ENCODE peak calls at places on chromosomes 6 and 20, in seven cellular contexts. One of them, this sample, is unnamed.

GRCh38 chr6:39901670-39902069 is 32.6 kb downstream of the MOCS1 start:
- DNase-seq in sigmoid colon: peak; percentile 61
- DNase-seq in Peyer's patch: no peak
- DNase-seq in spleen: peak; percentile 63
- DNase-seq in heart left ventricle: no peak
- DNase-seq in adrenal gland: no peak
- DNase-seq in HCT116: no peak
- DNase-seq in this sample: no peak

GRCh38 chr6:119328866-119329806 is 20.4 kb downstream of the MAN1A1 start:
- DNase-seq in spleen: no peak
- DNase-seq in Peyer's patch: no peak
- DNase-seq in adrenal gland: no peak
- DNase-seq in heart left ventricle: no peak
- DNase-seq in sigmoid colon: no peak
- DNase-seq in HCT116: no peak
- DNase-seq in this sample: no peak

GRCh38 chr20:53579581-53580375 is 13.9 kb downstream of the ZNF217 start:
- DNase-seq in sigmoid colon: no peak
- DNase-seq in HCT116: no peak
- DNase-seq in spleen: no peak
- DNase-seq in Peyer's patch: peak; percentile 46
- DNase-seq in heart left ventricle: no peak
- DNase-seq in adrenal gland: no peak
- DNase-seq in this sample: no peak

GRCh38 chr6:150006961-150007464 is 18.3 kb downstream of the RAET1L start:
- DNase-seq in HCT116: no peak
- DNase-seq in heart left ventricle: no peak
- DNase-seq in adrenal gland: no peak
- DNase-seq in spleen: peak; percentile 70
- DNase-seq in Peyer's patch: no peak
- DNase-seq in sigmoid colon: no peak
- DNase-seq in this sample: no peak

GRCh38 chr6:40348591-40348990 is 238.6 kb downstream of the LRFN2 start:
- DNase-seq in adrenal gland: no peak
- DNase-seq in HCT116: no peak
- DNase-seq in Peyer's patch: no peak
- DNase-seq in spleen: no peak
- DNase-seq in sigmoid colon: peak; percentile 15
- DNase-seq in heart left ventricle: peak; percentile 9
- DNase-seq in this sample: no peak

GRCh38 chr6:18226451-18226850 is 37.9 kb downstream of the DEK start:
- DNase-seq in spleen: no peak
- DNase-seq in HCT116: no peak
- DNase-seq in Peyer's patch: no peak
- DNase-seq in sigmoid colon: no peak
- DNase-seq in adrenal gland: no peak
- DNase-seq in heart left ventricle: no peak
- DNase-seq in this sample: no peak

GRCh38 chr20:38013891-38014290 is 19.4 kb downstream of the TTI1 start:
- DNase-seq in spleen: no peak
- DNase-seq in heart left ventricle: no peak
- DNase-seq in Peyer's patch: no peak
- DNase-seq in HCT116: no peak
- DNase-seq in adrenal gland: no peak
- DNase-seq in sigmoid colon: no peak
- DNase-seq in this sample: no peak

GRCh38 chr6:150275489-150275888 is 93.3 kb upstream of the IYD start:
- DNase-seq in heart left ventricle: no peak
- DNase-seq in HCT116: no peak
- DNase-seq in spleen: no peak
- DNase-seq in sigmoid colon: no peak
- DNase-seq in Peyer's patch: no peak
- DNase-seq in adrenal gland: no peak
- DNase-seq in this sample: no peak

GRCh38 chr6:151440930-151441329 is 11.0 kb downstream of the RMND1 start:
- DNase-seq in Peyer's patch: no peak
- DNase-seq in adrenal gland: no peak
- DNase-seq in spleen: no peak
- DNase-seq in heart left ventricle: no peak
- DNase-seq in sigmoid colon: no peak
- DNase-seq in HCT116: no peak
- DNase-seq in this sample: no peak

GRCh38 chr6:54801669-54802068 is 44.9 kb upstream of the FAM83B start:
- DNase-seq in adrenal gland: no peak
- DNase-seq in Peyer's patch: no peak
- DNase-seq in sigmoid colon: no peak
- DNase-seq in HCT116: peak; percentile 83
- DNase-seq in spleen: no peak
- DNase-seq in heart left ventricle: no peak
- DNase-seq in this sample: no peak

GRCh38 chr6:16276991-16277981 is 38.9 kb downstream of the GMPR start:
- DNase-seq in spleen: no peak
- DNase-seq in Peyer's patch: no peak
- DNase-seq in adrenal gland: peak; percentile 51
- DNase-seq in sigmoid colon: peak; percentile 72
- DNase-seq in HCT116: peak; percentile 83
- DNase-seq in heart left ventricle: peak; percentile 74
- DNase-seq in this sample: peak; percentile 17

GRCh38 chr20:57326667-57327455 is 2.7 kb upstream of the SPO11 start:
- DNase-seq in Peyer's patch: no peak
- DNase-seq in spleen: no peak
- DNase-seq in HCT116: peak; percentile 33
- DNase-seq in heart left ventricle: no peak
- DNase-seq in sigmoid colon: no peak
- DNase-seq in adrenal gland: no peak
- DNase-seq in this sample: no peak

GRCh38 chr20:32019156-32019510 is 8.9 kb downstream of the CCM2L start:
- DNase-seq in HCT116: no peak
- DNase-seq in adrenal gland: no peak
- DNase-seq in sigmoid colon: no peak
- DNase-seq in spleen: no peak
- DNase-seq in heart left ventricle: no peak
- DNase-seq in Peyer's patch: no peak
- DNase-seq in this sample: no peak

GRCh38 chr6:127120109-127120786 is 1.8 kb downstream of the RSPO3 start:
- DNase-seq in spleen: no peak
- DNase-seq in Peyer's patch: no peak
- DNase-seq in adrenal gland: no peak
- DNase-seq in sigmoid colon: peak; percentile 65
- DNase-seq in heart left ventricle: no peak
- DNase-seq in HCT116: no peak
- DNase-seq in this sample: no peak

GRCh38 chr6:83735461-83735860 is 26.6 kb upstream of the SNAP91 start:
- DNase-seq in sigmoid colon: no peak
- DNase-seq in HCT116: no peak
- DNase-seq in spleen: no peak
- DNase-seq in Peyer's patch: no peak
- DNase-seq in adrenal gland: no peak
- DNase-seq in heart left ventricle: no peak
- DNase-seq in this sample: no peak

GRCh38 chr20:46002008-46002407 is 6.7 kb upstream of the MMP9 start:
- DNase-seq in spleen: no peak
- DNase-seq in sigmoid colon: peak; percentile 12
- DNase-seq in Peyer's patch: no peak
- DNase-seq in adrenal gland: no peak
- DNase-seq in heart left ventricle: no peak
- DNase-seq in HCT116: no peak
- DNase-seq in this sample: no peak
- H3K27me3 ChIP-seq in spleen: no peaks in the 10 kb centered on the region
- H3K27me3 ChIP-seq in sigmoid colon: no peaks in the 10 kb centered on the region
- H3K27me3 ChIP-seq in Peyer's patch: no peaks in the 10 kb centered on the region
- H3K27me3 ChIP-seq in adrenal gland: peaks cover 16% of the 10 kb centered on the region
- H3K27me3 ChIP-seq in heart left ventricle: peaks cover 16% of the 10 kb centered on the region
- H3K27me3 ChIP-seq in HCT116: peaks cover 5% of the 10 kb centered on the region
- H3K27me3 ChIP-seq in this sample: peaks cover 3% of the 10 kb centered on the region

DNA sequence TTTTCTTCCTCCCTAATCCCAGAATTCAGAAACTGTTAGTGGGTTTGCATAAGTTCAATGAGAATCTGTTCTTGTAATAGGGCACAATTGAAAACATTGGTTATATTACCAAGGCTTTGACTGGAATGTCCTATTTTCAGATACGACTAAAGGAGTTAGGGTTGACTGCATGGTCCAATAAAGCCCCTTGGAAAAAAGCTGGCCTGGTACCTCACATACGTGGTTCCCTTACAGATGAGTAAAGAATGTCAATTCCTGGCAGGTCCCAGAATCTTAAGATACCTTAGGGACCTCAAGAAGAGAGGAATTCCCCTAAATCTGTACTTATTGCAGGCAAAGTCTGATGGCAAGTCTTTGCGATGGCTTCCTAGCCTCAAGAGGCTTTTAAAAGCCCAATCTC is 4.6 kb downstream of the PPDPF start:
- DNase-seq in sigmoid colon: no peak
- DNase-seq in Peyer's patch: no peak
- DNase-seq in HCT116: no peak
- DNase-seq in heart left ventricle: no peak
- DNase-seq in adrenal gland: no peak
- DNase-seq in spleen: no peak
- DNase-seq in this sample: no peak
- TF ChIP-seq POLR2A in sigmoid colon: no peak
- TF ChIP-seq POLR2A in Peyer's patch: no peak
- TF ChIP-seq POLR2A in HCT116: no peak
- TF ChIP-seq POLR2A in heart left ventricle: no peak
- TF ChIP-seq POLR2A in adrenal gland: no peak
- TF ChIP-seq POLR2A in spleen: no peak
- TF ChIP-seq POLR2A in this sample: no peak

DNA sequence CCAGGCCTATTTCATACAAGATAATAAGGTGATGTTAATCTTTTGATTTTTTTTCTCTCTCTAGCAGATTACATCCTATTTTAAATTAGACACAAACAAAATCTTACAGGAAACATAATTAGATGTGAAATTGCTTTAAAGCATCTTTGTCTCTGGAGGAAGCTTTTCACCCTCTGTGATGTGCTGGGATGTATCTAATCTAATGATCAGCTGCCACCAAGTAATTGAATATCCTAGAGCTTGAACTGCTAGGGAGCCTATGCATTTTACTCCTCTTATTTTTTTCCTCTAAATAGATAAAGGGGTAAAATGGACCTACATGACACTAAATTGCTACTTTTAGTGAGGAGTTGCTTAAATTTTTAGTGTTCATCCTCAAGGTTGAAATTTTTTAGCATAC is 165.6 kb downstream of the MANEA start:
- DNase-seq in adrenal gland: no peak
- DNase-seq in spleen: no peak
- DNase-seq in Peyer's patch: no peak
- DNase-seq in HCT116: no peak
- DNase-seq in heart left ventricle: no peak
- DNase-seq in sigmoid colon: no peak
- DNase-seq in this sample: no peak
- H3K27me3 ChIP-seq in adrenal gland: no peaks in the 10 kb centered on the region
- H3K27me3 ChIP-seq in spleen: no peaks in the 10 kb centered on the region
- H3K27me3 ChIP-seq in Peyer's patch: no peaks in the 10 kb centered on the region
- H3K27me3 ChIP-seq in HCT116: no peaks in the 10 kb centered on the region
- H3K27me3 ChIP-seq in heart left ventricle: no peaks in the 10 kb centered on the region
- H3K27me3 ChIP-seq in sigmoid colon: no peaks in the 10 kb centered on the region
- H3K27me3 ChIP-seq in this sample: no peaks in the 10 kb centered on the region

DNA sequence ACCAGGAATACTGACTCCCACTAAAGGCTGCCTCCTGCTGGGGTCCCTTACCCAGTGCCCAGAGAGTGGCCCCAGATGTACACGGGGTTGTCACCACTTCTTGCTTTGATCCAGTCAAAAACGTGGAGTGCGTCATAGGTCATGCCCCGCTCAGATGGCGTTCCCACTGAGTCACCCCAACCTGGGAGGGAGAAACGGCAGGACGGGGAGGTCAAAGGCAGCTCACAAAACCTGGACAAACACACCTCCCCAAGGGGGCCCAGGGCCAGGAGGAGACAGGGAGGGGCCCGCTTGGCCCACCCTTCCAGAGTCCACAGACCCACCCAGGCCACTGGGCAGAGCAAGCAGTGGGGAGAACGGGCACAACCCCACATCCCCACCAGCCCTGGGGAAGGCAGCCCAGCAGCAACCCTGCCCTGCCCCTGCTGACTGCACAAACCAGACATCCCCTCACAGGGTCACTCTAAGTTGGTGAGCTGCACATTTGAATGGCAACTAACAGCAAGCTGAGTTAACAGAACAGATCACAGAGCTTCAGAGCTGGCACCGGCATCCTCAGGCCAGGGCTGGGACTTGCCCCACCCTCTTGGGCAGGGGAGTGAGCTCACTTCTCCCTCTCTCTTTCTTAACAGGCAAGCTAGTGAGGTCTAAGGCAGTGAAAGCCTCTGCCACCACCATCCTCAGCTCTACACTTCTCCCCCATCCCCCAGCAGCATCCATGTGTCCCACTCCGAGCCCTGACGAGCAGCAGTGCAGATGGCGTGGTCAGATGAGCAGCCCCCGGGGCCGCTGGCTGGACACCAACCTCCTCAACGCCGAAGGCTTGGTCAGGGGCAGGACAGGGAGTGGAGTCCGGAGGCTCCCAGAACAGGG is 61.7 kb downstream of the PYGB start:
- DNase-seq in Peyer's patch: no peak
- DNase-seq in spleen: peak; percentile 78
- DNase-seq in sigmoid colon: peak; percentile 84
- DNase-seq in adrenal gland: peak; percentile 68
- DNase-seq in HCT116: peak; percentile 65
- DNase-seq in heart left ventricle: no peak
- DNase-seq in this sample: peak; percentile 9
- TF ChIP-seq POLR2A in Peyer's patch: peak; percentile 37
- TF ChIP-seq POLR2A in spleen: no peak
- TF ChIP-seq POLR2A in sigmoid colon: no peak
- TF ChIP-seq POLR2A in adrenal gland: no peak
- TF ChIP-seq POLR2A in HCT116: no peak
- TF ChIP-seq POLR2A in heart left ventricle: no peak
- TF ChIP-seq POLR2A in this sample: no peak

GRCh38 chr6:27873101-27874030 is 38.8 kb downstream of the OR2B2 start:
- DNase-seq in heart left ventricle: peak; percentile 63
- DNase-seq in Peyer's patch: peak; percentile 77
- DNase-seq in sigmoid colon: no peak
- DNase-seq in spleen: peak; percentile 93
- DNase-seq in HCT116: no peak
- DNase-seq in adrenal gland: peak; percentile 56
- DNase-seq in this sample: no peak
- H3K27me3 ChIP-seq in heart left ventricle: peaks cover 30% of the 10 kb centered on the region
- H3K27me3 ChIP-seq in Peyer's patch: no peaks in the 10 kb centered on the region
- H3K27me3 ChIP-seq in sigmoid colon: peaks cover 32% of the 10 kb centered on the region
- H3K27me3 ChIP-seq in spleen: no peaks in the 10 kb centered on the region
- H3K27me3 ChIP-seq in HCT116: no peaks in the 10 kb centered on the region
- H3K27me3 ChIP-seq in adrenal gland: peaks cover 11% of the 10 kb centered on the region
- H3K27me3 ChIP-seq in this sample: no peaks in the 10 kb centered on the region

DNA sequence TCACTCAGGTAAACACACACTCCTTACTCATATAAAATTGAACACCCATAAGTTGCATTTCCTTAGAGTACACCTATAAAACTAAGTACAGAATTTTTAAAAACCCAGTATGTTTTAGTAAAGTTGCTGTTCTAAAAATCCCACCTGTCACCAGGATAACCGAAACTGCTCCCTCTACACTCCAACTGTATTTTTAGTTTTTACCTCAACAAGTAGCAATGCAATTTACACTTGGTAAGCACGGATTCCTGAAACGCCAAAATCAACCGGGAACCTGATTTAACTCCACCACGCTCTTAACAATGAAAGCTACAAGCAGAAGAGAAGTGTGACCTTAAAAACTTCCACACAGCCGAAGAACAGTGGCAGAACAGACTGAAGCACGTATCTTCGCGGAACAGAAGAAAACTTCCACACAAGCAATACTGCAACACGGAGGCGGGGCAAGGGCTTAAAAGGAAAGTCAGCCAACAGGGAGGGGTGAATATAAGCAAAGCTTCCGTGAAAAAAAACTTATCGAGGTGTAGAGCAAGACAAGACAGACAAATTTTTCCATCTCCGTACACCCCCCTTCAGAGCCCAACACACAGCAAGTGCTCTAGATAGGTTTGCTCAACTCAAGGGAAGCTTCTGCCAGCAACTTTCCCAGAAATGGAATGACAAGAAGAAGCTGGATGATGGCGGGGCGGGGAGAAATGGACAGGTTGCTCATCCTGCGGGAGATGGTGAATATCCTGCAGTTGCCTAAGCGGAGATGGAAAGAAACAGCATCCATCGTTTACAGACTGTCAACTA is 1.4 kb downstream of the STAU1 start:
- DNase-seq in heart left ventricle: peak; percentile 49
- DNase-seq in adrenal gland: peak; percentile 40
- DNase-seq in sigmoid colon: peak; percentile 85
- DNase-seq in spleen: peak; percentile 81
- DNase-seq in Peyer's patch: peak; percentile 79
- DNase-seq in HCT116: no peak
- DNase-seq in this sample: peak; percentile 77
- TF ChIP-seq POLR2A in heart left ventricle: no peak
- TF ChIP-seq POLR2A in adrenal gland: no peak
- TF ChIP-seq POLR2A in sigmoid colon: peak; percentile 12
- TF ChIP-seq POLR2A in spleen: no peak
- TF ChIP-seq POLR2A in Peyer's patch: no peak
- TF ChIP-seq POLR2A in HCT116: no peak
- TF ChIP-seq POLR2A in this sample: no peak